ENCODE peak calls at places on chromosomes 12 and 14, in seven cellular contexts. L is kidney, G is AG09309, N is Peyer's patch, C is A673, H is breast epithelium, V is aorta. W is an unnamed sample.

GRCh38 chr12:107014050-107014449 is 27.1 kb upstream of the MTERF2 start:
- DNase-seq in C (no peak), L (peak; percentile 33), G (no peak), H (no peak), V (no peak), N (peak; percentile 75), W (no peak)

GRCh38 chr12:50197297-50197727 is 30.1 kb upstream of the CERS5 start:
- DNase-seq in C (no peak), G (no peak), V (no peak), L (no peak), H (no peak), N (no peak), W (no peak)

GRCh38 chr12:45745861-45746277 is 16.4 kb downstream of the ARID2 start:
- DNase-seq in L (no peak), H (no peak), V (no peak), G (no peak), C (peak; percentile 40), N (no peak), W (no peak)

GRCh38 chr14:75279153-75279738 is 618 bp downstream of the FOS start:
- DNase-seq in V (peak; percentile 90), L (peak; percentile 92), H (no peak), G (no peak), C (peak; percentile 66), N (peak; percentile 85), W (peak; percentile 80)

GRCh38 chr14:75399819-75400678 is 27.8 kb upstream of the JDP2 start:
- DNase-seq in G (no peak), V (peak; percentile 97), H (peak; percentile 97), L (peak; percentile 97), C (peak; percentile 95), N (peak; percentile 94), W (peak; percentile 91)

GRCh38 chr14:103157969-103158368 is 34.7 kb downstream of the TNFAIP2 start:
- DNase-seq in H (no peak), G (no peak), C (no peak), V (no peak), N (peak; percentile 30), L (no peak), W (no peak)

GRCh38 chr14:55752580-55753365 is 172.8 kb downstream of the KTN1 start:
- DNase-seq in G (peak; percentile 8), H (peak; percentile 64), V (no peak), L (no peak), C (peak; percentile 67), N (no peak), W (no peak)

GRCh38 chr14:95394981-95395737 is 75.5 kb upstream of the CLMN start:
- DNase-seq in L (no peak), V (no peak), C (peak; percentile 26), G (no peak), H (no peak), N (no peak), W (no peak)

GRCh38 chr12:59164991-59165718 is 244.9 kb upstream of the LRIG3 start:
- DNase-seq in V (no peak), N (no peak), L (no peak), H (no peak), G (peak; percentile 25), C (peak; percentile 60), W (no peak)

DNA sequence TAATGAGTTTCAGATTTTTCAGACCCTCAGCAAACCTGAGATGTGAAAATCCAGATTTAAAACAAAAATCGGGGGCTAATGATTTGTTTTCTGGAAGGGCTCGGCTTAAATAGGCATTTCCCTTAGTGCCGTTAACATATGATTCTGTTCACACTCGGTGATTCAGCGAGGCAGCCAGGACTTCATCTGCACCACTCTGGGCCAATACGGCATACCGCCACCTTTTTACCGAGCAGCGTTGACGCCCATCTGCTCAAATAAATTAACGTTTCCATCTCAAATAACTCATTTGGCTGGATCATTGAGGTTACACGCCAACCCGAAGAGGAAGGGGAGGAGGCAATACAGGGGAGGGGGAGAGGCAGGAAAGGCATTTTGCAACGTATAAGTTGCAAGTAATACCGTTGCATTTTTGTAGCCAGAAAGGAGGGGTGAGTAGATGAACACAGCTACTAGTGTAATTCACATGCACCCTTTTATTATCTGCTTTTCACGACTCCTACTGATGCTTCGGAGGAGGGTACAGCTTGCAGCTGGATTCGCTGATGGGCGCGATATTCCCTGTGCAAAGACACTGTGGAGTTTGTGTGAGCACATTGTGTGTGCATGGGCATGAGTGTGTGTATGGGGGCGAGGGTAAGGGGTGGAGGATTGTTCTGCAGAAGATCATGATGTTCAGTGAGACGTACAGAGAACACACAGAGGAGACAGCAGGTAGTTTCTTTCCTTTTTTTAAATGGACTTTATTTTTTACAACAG is 45.9 kb downstream of the MAP1LC3B2 start:
- DNase-seq in L (no peak), C (no peak), V (peak; percentile 51), G (no peak), H (no peak), N (no peak), W (no peak)
- H3K4me3 ChIP-seq in L (no peak overlapping the region), C (no peak overlapping the region), V (no peak overlapping the region), G (peak overlapping the region; percentile 23), H (no peak overlapping the region), N (no peak overlapping the region), W (no peak overlapping the region)

GRCh38 chr12:19058235-19059021 is 71.1 kb upstream of the PLEKHA5 start:
- DNase-seq in L (no peak), V (no peak), C (no peak), N (no peak), G (no peak), H (no peak), W (no peak)
- H3K4me3 ChIP-seq in L (peak overlapping the region; percentile 24), V (no peak overlapping the region), C (no peak overlapping the region), N (peak overlapping the region; percentile 27), G (no peak overlapping the region), H (no peak overlapping the region), W (no peak overlapping the region)

DNA sequence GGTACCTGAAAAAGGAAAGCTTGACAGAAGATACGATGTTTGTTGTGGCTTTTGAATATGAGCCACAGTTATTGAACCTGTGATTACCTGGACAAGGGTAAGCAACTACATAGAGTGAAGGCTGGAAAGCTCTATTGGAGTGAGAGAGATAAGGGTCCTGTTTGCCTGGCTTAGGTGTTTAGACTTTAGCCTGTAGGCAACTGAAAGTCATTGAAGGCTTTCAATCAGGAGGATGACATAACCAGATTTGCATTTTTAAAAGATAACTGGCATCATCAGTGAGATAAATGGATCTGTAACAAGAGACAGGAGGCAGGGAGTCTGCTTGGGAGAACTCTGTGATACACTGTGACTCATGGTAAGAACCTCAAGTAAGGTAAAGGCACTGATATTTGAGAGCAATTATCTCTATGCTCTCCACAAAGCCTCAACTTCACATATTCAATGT is 128.9 kb upstream of the SOX5 start:
- DNase-seq in N (peak; percentile 48), C (peak; percentile 13), L (no peak), G (no peak), V (no peak), H (no peak), W (no peak)
- H3K4me3 ChIP-seq in N (no peak overlapping the region), C (no peak overlapping the region), L (no peak overlapping the region), G (no peak overlapping the region), V (no peak overlapping the region), H (no peak overlapping the region), W (no peak overlapping the region)

GRCh38 chr12:53232641-53233538 is 881 bp upstream of the RARG start:
- DNase-seq in L (peak; percentile 88), C (no peak), G (no peak), H (no peak), V (peak; percentile 84), N (peak; percentile 71), W (peak; percentile 84)

GRCh38 chr12:53235742-53236442 is 3.9 kb upstream of the RARG start:
- DNase-seq in G (no peak), V (peak; percentile 44), H (no peak), N (no peak), L (no peak), C (no peak), W (no peak)

GRCh38 chr12:53235164-53235563 is 3.2 kb upstream of the RARG start:
- DNase-seq in G (no peak), L (no peak), H (no peak), V (peak; percentile 66), N (no peak), C (no peak), W (no peak)

GRCh38 chr12:53233671-53234091 is 1.7 kb upstream of the RARG start:
- DNase-seq in C (no peak), V (peak; percentile 55), G (no peak), H (no peak), L (no peak), N (no peak), W (no peak)

DNA sequence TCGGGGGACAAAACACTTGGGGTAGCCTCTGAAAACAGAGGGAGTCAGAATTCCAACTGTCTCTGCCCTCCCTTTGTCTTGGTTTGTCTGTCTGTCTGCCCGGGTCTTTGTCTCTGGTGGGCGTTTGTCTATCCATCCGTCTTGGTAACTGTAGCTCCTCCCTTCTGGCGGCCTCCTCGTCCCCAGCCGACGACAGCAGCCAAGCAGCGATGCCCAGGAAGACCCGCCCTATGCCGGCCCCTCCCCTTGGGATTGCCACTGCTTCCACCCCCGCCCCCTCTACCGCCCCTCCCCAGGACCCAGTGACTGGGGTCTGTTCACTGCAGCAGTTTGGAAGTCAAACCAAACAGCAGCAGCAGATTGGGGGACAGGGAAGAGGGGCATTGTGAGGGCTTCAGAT is 2.2 kb upstream of the RARG start:
- DNase-seq in L (no peak), V (peak; percentile 87), H (no peak), G (no peak), N (no peak), C (peak; percentile 57), W (peak; percentile 54)
- H3K4me3 ChIP-seq in L (no peak overlapping the region), V (no peak overlapping the region), H (no peak overlapping the region), G (no peak overlapping the region), N (no peak overlapping the region), C (no peak overlapping the region), W (no peak overlapping the region)

GRCh38 chr14:92582706-92583452 is 69.3 kb downstream of the RIN3 start:
- DNase-seq in C (no peak), H (no peak), L (no peak), N (peak; percentile 64), G (no peak), V (no peak), W (no peak)

GRCh38 chr14:92586966-92587365 is 73.4 kb downstream of the RIN3 start:
- DNase-seq in H (no peak), C (no peak), G (no peak), V (no peak), L (no peak), N (no peak), W (no peak)

GRCh38 chr14:92584221-92584620 is 70.6 kb downstream of the RIN3 start:
- DNase-seq in N (no peak), V (no peak), G (no peak), H (no peak), C (no peak), L (no peak), W (no peak)

GRCh38 chr14:92586001-92586947 is 72.7 kb downstream of the RIN3 start:
- DNase-seq in H (no peak), G (peak; percentile 100), L (no peak), C (no peak), V (peak; percentile 85), N (peak; percentile 49), W (no peak)

DNA sequence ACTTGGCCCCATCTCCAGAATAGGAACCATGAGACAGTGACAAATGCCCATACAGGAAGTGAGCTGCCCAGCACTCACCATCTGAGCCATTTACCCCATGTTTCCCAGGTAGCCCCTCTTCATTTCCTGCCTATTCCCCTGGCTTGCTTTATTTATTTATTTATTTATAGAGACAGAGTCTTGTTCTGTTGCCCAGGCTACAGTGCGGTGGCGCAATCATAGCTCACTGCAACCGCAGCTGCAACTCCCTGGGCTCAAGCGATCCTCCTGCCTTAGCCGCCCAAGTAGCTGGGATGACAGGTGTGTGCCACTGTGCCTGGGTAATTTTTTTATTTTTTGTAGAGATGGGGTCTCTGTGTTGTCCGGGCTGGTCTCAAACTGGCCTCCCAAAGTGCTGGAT is 71.3 kb downstream of the RIN3 start:
- DNase-seq in G (no peak), H (no peak), L (no peak), V (no peak), C (no peak), N (no peak), W (no peak)
- H3K4me3 ChIP-seq in G (no peak overlapping the region), H (no peak overlapping the region), L (no peak overlapping the region), V (no peak overlapping the region), C (no peak overlapping the region), N (no peak overlapping the region), W (no peak overlapping the region)

GRCh38 chr12:4857472-4858291 is 52.0 kb upstream of the KCNA1 start:
- DNase-seq in N (peak; percentile 89), G (peak; percentile 8), H (peak; percentile 67), V (peak; percentile 89), L (peak; percentile 81), C (peak; percentile 79), W (no peak)
- H3K4me3 ChIP-seq in N (peak overlapping the region; percentile 15), G (no peak overlapping the region), H (peak overlapping the region; percentile 27), V (no peak overlapping the region), L (peak overlapping the region; percentile 52), C (no peak overlapping the region), W (no peak overlapping the region)

W was measured in mucosa of descending colon.